ENCODE peak calls at places on chromosomes 13 and 19, in ten cellular contexts. X is NT2/D1; J is WERI-Rb-1; V is astrocyte of the hippocampus; A is cardiac muscle cell; K is upper lobe of left lung; F is CD4-positive, alpha-beta T cell; T is fibroblast of pulmonary artery; U is astrocyte of the cerebellum; Q is T1000. H is an unnamed sample.

GRCh38 chr19:10915511-10916091 is 12.8 kb downstream of the YIPF2 start:
- DNase-seq in X (no peak), J (no peak), V (peak), A (peak), K (no peak), F (no peak), T (peak), U (no peak), Q (peak), H (no peak)

GRCh38 chr19:55273978-55274707 is 5.8 kb downstream of the HSPBP1 start:
- DNase-seq in X (no peak), J (no peak), V (no peak), A (no peak), K (no peak), F (no peak), T (no peak), U (no peak), Q (no peak), H (no peak)

GRCh38 chr13:25948910-25949309 is 102.9 kb downstream of the SHISA2 start:
- DNase-seq in X (no peak), J (no peak), V (no peak), A (no peak), K (no peak), F (no peak), T (no peak), U (no peak), Q (no peak), H (no peak)

GRCh38 chr13:102798653-102799543 is at the start of the genes BIVM and POGLUT2:
- DNase-seq in X (peak), J (peak), V (peak), A (peak), K (peak), F (peak), T (peak), U (peak), Q (peak), H (peak)

GRCh38 chr13:76948139-76948538 is at the start of gene ACOD1:
- DNase-seq in X (no peak), J (no peak), V (no peak), A (no peak), K (no peak), F (no peak), T (no peak), U (no peak), Q (no peak), H (no peak)

GRCh38 chr13:27923794-27924528 is 4.2 kb downstream of the PDX1 start:
- DNase-seq in X (no peak), J (no peak), V (no peak), A (no peak), K (no peak), F (no peak), T (no peak), U (no peak), Q (no peak), H (no peak)

GRCh38 chr19:41795031-41795461 is 1.3 kb upstream of the CEACAM3 start:
- DNase-seq in X (peak), J (peak), V (peak), A (peak), K (peak), F (peak), T (peak), U (no peak), Q (no peak), H (peak)

GRCh38 chr13:42498521-42498920 is 75.4 kb upstream of the TNFSF11 start:
- DNase-seq in X (no peak), J (no peak), V (no peak), A (no peak), K (no peak), F (no peak), T (no peak), U (no peak), Q (no peak), H (no peak)

GRCh38 chr13:38008636-38009035 is 139.1 kb upstream of the TRPC4 start:
- DNase-seq in X (no peak), J (no peak), V (peak), A (peak), K (no peak), F (no peak), T (peak), U (no peak), Q (no peak), H (no peak)

H was measured in iPS DF 6.9.